ENCODE peak calls at places on chromosomes 16 and 17, in five cellular contexts. U, D, Z, K and E are unnamed samples.

GRCh38 chr16:23836404-23837291 is 865 bp downstream of the PRKCB start:
- DNase-seq in U (peak), D (no peak), K (no peak), Z (peak), E (no peak)

GRCh38 chr16:15576960-15577958 is 65.7 kb downstream of the MARF1 start:
- DNase-seq in K (no peak), D (no peak), Z (peak), U (no peak), E (peak)

GRCh38 chr17:2177235-2177811 is 122.4 kb downstream of the HIC1 start:
- DNase-seq in Z (no peak), K (no peak), D (no peak), U (no peak), E (peak)

GRCh38 chr16:4957720-4958509 is at the start of gene SEC14L5:
- DNase-seq in K (peak), D (peak), Z (peak), U (peak), E (peak)

GRCh38 chr16:54342001-54342776 is 55.6 kb upstream of the IRX3 start:
- DNase-seq in Z (no peak), U (no peak), D (no peak), K (no peak), E (no peak)

GRCh38 chr17:48016112-48016511 is 21.5 kb downstream of the COPZ2 start:
- DNase-seq in K (no peak), D (peak), U (no peak), Z (peak), E (no peak)

GRCh38 chr17:74879308-74879707 is 6.5 kb upstream of the FDXR start:
- DNase-seq in Z (no peak), U (no peak), K (no peak), D (no peak), E (no peak)

GRCh38 chr17:77251622-77252021 is 110.9 kb downstream of the SEC14L1 start:
- DNase-seq in K (no peak), Z (no peak), D (no peak), U (no peak), E (no peak)

GRCh38 chr16:87931504-87931903 is 4.8 kb downstream of the CA5A start:
- DNase-seq in Z (peak), D (no peak), K (no peak), U (no peak), E (no peak)

GRCh38 chr16:27244363-27244755 is 24.2 kb downstream of the NSMCE1 start:
- DNase-seq in D (no peak), Z (no peak), K (no peak), U (no peak), E (no peak)

GRCh38 chr17:45628019-45628418 is 137.5 kb upstream of the PLEKHM1 start:
- DNase-seq in U (no peak), K (no peak), Z (no peak), D (no peak), E (no peak)

GRCh38 chr17:44071198-44071520 is 624 bp downstream of the G6PC3 start:
- DNase-seq in K (no peak), D (no peak), U (no peak), Z (no peak), E (no peak)

GRCh38 chr16:77076839-77077238 is 114.2 kb upstream of the MON1B start:
- DNase-seq in K (no peak), Z (no peak), D (no peak), U (no peak), E (no peak)

DNA sequence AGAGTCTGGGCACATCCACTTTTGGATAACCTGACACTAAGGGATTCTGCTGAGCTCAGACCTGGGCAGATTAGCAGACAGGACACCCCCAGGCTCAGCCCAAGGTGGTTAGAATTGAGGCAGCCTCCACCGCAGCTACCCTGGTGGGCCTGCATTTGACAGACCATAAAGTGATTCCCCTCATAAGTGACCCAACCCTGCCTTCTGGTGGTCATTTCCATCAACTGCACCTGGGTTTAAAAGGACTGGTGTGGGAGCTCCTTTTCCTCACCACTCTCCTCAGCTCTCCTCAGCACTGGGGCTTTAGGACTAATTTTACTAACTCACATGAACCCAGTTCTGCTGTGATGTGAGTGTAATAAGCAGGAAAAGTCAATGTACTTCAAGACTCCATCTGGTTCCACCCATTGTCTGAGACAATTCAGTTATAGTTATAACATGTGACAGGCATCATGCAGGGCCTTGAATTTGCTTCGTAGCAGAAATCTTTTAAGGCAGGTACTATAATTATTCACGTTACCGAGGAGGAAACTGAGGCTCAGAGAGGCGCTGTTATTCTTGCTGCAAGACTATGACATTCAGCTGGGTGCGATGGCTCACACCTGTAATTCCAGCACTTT is 42.5 kb downstream of the MYH3 start:
- DNase-seq in K (no peak), D (peak), Z (peak), U (peak), E (peak)
- TF ChIP-seq KDM1A in K (no peak), D (no peak), Z (no peak), U (no peak), E (no peak)

GRCh38 chr16:89765292-89765810 is 44.0 kb downstream of the ZNF276 start:
- DNase-seq in U (no peak), Z (no peak), D (no peak), K (no peak), E (no peak)
- TF ChIP-seq KDM1A in U (no peak), Z (no peak), D (no peak), K (no peak), E (no peak)

GRCh38 chr16:62067981-62068380 is 31.7 kb upstream of the CDH8 start:
- DNase-seq in D (no peak), K (no peak), U (no peak), Z (no peak), E (no peak)

GRCh38 chr16:62066747-62067146 is 30.5 kb upstream of the CDH8 start:
- DNase-seq in D (no peak), K (no peak), Z (no peak), U (no peak), E (no peak)

GRCh38 chr16:62064173-62064572 is 27.9 kb upstream of the CDH8 start:
- DNase-seq in D (no peak), K (no peak), Z (no peak), U (no peak), E (no peak)

GRCh38 chr16:62067182-62067581 is 30.9 kb upstream of the CDH8 start:
- DNase-seq in K (no peak), Z (no peak), D (no peak), U (no peak), E (no peak)

GRCh38 chr16:62068747-62069146 is 32.5 kb upstream of the CDH8 start:
- DNase-seq in U (no peak), D (peak), Z (peak), K (no peak), E (peak)
- TF ChIP-seq KDM1A in U (no peak), D (no peak), Z (no peak), K (no peak), E (no peak)

DNA sequence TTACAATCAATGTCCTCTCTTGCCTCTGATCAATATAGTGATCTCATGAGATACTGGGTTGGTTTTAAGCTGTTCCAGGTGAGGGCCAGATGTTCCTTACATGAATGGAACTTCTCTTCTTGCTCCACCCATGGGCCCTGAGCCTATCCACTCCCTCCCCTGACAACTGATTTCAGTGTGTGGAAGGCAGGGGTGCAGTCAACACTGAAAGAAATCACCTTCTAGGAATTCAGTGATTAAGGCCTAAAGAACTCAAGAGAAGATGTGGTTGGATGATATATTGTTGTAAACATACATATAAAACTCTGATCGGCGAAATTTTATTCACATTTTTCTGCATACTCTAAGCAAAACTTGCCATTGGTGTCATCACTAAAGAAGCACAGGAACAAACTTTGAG is 6.7 kb upstream of the GOSR2 start:
- DNase-seq in K (no peak), Z (no peak), U (no peak), D (no peak), E (no peak)
- TF ChIP-seq KDM1A in K (no peak), Z (no peak), U (no peak), D (no peak), E (no peak)

DNA sequence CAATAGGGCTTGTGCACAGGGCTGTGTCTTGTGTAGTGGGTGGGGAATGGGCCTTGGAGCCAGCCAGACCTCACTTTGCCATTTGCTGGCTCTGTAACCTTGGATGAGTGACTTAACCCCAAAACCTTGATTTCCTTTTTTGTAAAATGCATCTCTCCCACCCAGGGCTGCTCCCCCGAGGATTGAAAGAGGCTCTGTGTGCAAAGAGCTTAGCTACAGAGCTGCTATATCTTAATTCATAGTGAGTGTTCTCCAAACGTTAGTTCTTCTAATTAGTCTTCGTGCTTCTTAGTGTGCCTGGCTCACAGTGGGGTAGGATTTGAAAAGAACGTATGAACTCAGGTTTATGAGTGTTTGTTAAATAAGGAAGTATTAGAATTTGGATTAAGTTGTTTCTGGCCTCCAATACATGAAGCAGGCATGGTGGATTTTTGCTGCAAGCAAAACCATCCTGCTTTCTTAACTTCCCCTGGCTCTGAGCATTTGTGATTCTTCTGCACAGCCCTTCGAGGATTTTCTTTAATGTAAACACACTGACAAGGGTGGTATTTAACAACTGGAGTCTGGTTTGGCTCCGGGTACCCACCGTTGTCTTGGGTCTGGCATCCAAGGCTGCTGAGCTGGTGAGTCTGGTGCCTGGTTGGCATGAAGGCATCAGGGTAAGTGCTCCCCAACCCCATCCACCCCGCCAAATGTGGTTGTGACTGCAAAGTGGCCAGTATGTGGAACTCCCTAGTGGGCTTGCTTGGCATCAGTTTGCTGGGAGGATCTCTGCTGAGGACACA is 29.7 kb downstream of the KSR1 start:
- DNase-seq in K (no peak), Z (no peak), D (no peak), U (no peak), E (no peak)
- TF ChIP-seq KDM1A in K (no peak), Z (no peak), D (no peak), U (no peak), E (no peak)

GRCh38 chr17:4583796-4584124 is 569 bp upstream of the SMTNL2 start:
- DNase-seq in Z (peak), K (no peak), D (peak), U (peak), E (no peak)
- TF ChIP-seq KDM1A in Z (no peak), K (no peak), D (no peak), U (no peak), E (no peak)

GRCh38 chr16:81636298-81636960 is 142.7 kb upstream of the PLCG2 start:
- DNase-seq in D (no peak), Z (peak), K (no peak), U (no peak), E (no peak)
- TF ChIP-seq KDM1A in D (no peak), Z (no peak), K (no peak), U (no peak), E (no peak)

GRCh38 chr16:3576211-3576610 is 992 bp downstream of the NLRC3 start:
- DNase-seq in K (no peak), U (no peak), D (no peak), Z (no peak), E (no peak)
- TF ChIP-seq KDM1A in K (no peak), U (no peak), D (no peak), Z (no peak), E (no peak)

GRCh38 chr16:2532494-2533141 is 1.4 kb upstream of the CEMP1 start:
- DNase-seq in Z (peak), K (peak), U (peak), D (no peak), E (peak)
- TF ChIP-seq KDM1A in Z (no peak), K (no peak), U (no peak), D (no peak), E (no peak)